ENCODE peak calls at places on chromosomes 16 and 17, in four cellular contexts. N, X, P and I are unnamed samples. For H4K20me1, the result is how much of the 10 kb centered on the place peaks cover.

GRCh38 chr17:63700528-63701441 is 860 bp upstream of the LIMD2 start:
- DNase-seq in X (no peak), N (no peak), P (peak), I (peak)

GRCh38 chr16:12435730-12436129 is 368.0 kb downstream of the CPPED1 start:
- DNase-seq in X (no peak), N (no peak), P (no peak), I (no peak)

GRCh38 chr17:145671-146541 is 8.5 kb downstream of the SCGB1C2 start:
- DNase-seq in P (no peak), X (no peak), N (no peak), I (no peak)

GRCh38 chr17:79811036-79811887 is 14.4 kb upstream of the CBX8 start:
- DNase-seq in X (no peak), N (no peak), P (no peak), I (peak)

GRCh38 chr17:42200702-42201101 is 6.4 kb upstream of the GHDC start:
- DNase-seq in P (peak), N (no peak), X (no peak), I (peak)

GRCh38 chr16:66495440-66495839 is 54.5 kb downstream of the TK2 start:
- DNase-seq in N (no peak), P (no peak), X (no peak), I (no peak)

GRCh38 chr17:9370464-9370863 is 205.2 kb downstream of the STX8 start:
- DNase-seq in X (no peak), N (no peak), P (peak), I (no peak)

GRCh38 chr17:76567634-76568432 is 17.8 kb downstream of the ST6GALNAC2 start:
- DNase-seq in P (no peak), X (no peak), N (no peak), I (peak)

GRCh38 chr17:49995055-49995738 is at the start of gene DLX3:
- DNase-seq in P (peak), N (no peak), X (no peak), I (peak)

GRCh38 chr17:80104321-80104955 is 3.1 kb downstream of the GAA start:
- DNase-seq in N (no peak), X (no peak), P (peak), I (no peak)

GRCh38 chr16:4316103-4316731 is 350 bp downstream of the GLIS2 start:
- DNase-seq in N (no peak), P (no peak), X (no peak), I (peak)

GRCh38 chr17:34177642-34178041 is 77.4 kb upstream of the CCL2 start:
- DNase-seq in X (no peak), N (no peak), P (peak), I (no peak)

GRCh38 chr17:62963296-62963695 is 2.7 kb upstream of the TANC2 start:
- DNase-seq in P (peak), N (no peak), X (no peak), I (no peak)

GRCh38 chr16:47260496-47260895 is 116.8 kb upstream of the NETO2 start:
- DNase-seq in X (no peak), N (no peak), P (no peak), I (no peak)

GRCh38 chr16:88634141-88634993 is 4.0 kb upstream of the IL17C start:
- DNase-seq in X (peak), N (peak), P (peak), I (peak)

GRCh38 chr17:14321476-14321949 is 20.6 kb downstream of the HS3ST3B1 start:
- DNase-seq in N (no peak), X (no peak), P (peak), I (no peak)

GRCh38 chr16:49858200-49859129 is 2.6 kb upstream of the ZNF423 start:
- DNase-seq in P (peak), N (no peak), X (no peak), I (peak)

GRCh38 chr17:78401246-78401645 is 22.8 kb downstream of the PGS1 start:
- DNase-seq in N (no peak), X (no peak), P (peak), I (no peak)

GRCh38 chr16:35011-35775 is 18.2 kb downstream of the POLR3K start:
- DNase-seq in X (no peak), N (no peak), P (no peak), I (no peak)

GRCh38 chr17:63609820-63610573 is 9.3 kb downstream of the TACO1 start:
- DNase-seq in N (no peak), X (no peak), P (no peak), I (no peak)

GRCh38 chr16:64864232-64864803 is 257.5 kb downstream of the CDH11 start:
- DNase-seq in X (no peak), N (no peak), P (peak), I (peak)

GRCh38 chr17:76716146-76716833 is 5.5 kb upstream of the MXRA7 start:
- DNase-seq in X (no peak), P (peak), N (no peak), I (peak)

GRCh38 chr16:66490774-66491715 is 58.9 kb downstream of the TK2 start:
- DNase-seq in P (no peak), X (no peak), N (no peak), I (no peak)

GRCh38 chr16:75066861-75067447 is 49.6 kb downstream of the LDHD start:
- DNase-seq in X (no peak), P (no peak), N (no peak), I (no peak)

GRCh38 chr16:49529646-49530045 is 156.0 kb downstream of the C16orf78 start:
- DNase-seq in N (no peak), P (no peak), X (peak), I (no peak)

GRCh38 chr16:79089735-79090284 is 510.7 kb downstream of the MAF start:
- DNase-seq in P (no peak), N (peak), X (peak), I (no peak)

GRCh38 chr17:71959129-71959528 is 161.7 kb upstream of the SOX9 start:
- DNase-seq in P (no peak), N (no peak), X (peak), I (no peak)

GRCh38 chr17:77842148-77842905 is 116.2 kb upstream of the TNRC6C start:
- DNase-seq in P (peak), N (no peak), X (no peak), I (no peak)

GRCh38 chr17:78988152-78988551 is 8.4 kb upstream of the LGALS3BP start:
- DNase-seq in N (no peak), X (no peak), P (no peak), I (no peak)

GRCh38 chr17:68627956-68628355 is 26.8 kb upstream of the FAM20A start:
- DNase-seq in P (no peak), X (no peak), N (no peak), I (no peak)

GRCh38 chr16:12426122-12426521 is 377.6 kb downstream of the CPPED1 start:
- DNase-seq in P (peak), N (no peak), X (no peak), I (peak)

GRCh38 chr17:40021471-40021961 is 6.3 kb downstream of the CSF3 start:
- DNase-seq in P (peak), X (no peak), N (no peak), I (no peak)

GRCh38 chr17:40020146-40020545 is 4.9 kb downstream of the CSF3 start:
- DNase-seq in P (no peak), X (no peak), N (no peak), I (no peak)

GRCh38 chr17:40018211-40019121 is 3.2 kb downstream of the CSF3 start:
- DNase-seq in N (no peak), X (no peak), P (peak), I (peak)

GRCh38 chr17:40017422-40018080 is 2.3 kb downstream of the CSF3 start:
- DNase-seq in X (no peak), P (no peak), N (no peak), I (no peak)

GRCh38 chr17:40019140-40019991 is 4.1 kb downstream of the CSF3 start:
- DNase-seq in N (no peak), X (no peak), P (peak), I (peak)
- H4K20me1 ChIP-seq in N (under half), X (under half), P (under half), I (under half)

DNA sequence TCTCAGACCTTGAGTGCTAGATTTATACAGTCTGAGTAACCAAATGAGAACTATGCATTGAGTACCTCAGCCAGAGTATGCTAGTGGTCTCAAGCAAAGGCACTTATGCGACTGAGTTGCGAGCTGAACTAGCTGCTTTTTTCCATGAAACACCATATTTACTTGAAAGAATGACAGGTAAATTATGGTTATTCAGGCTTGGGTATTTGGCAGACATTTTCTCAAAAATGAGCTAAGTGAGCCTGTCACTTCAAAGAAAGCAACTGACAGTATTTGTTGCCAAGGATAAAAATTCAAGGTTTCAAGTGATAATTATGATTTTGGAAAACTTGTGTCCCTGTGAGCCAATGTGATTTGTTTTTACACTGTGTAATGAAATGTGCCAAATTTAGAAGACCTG is 19.3 kb downstream of the CACNG3 start:
- DNase-seq in N (no peak), P (no peak), X (no peak), I (no peak)
- H4K20me1 ChIP-seq in N (under half), P (under half), X (under half), I (under half)

DNA sequence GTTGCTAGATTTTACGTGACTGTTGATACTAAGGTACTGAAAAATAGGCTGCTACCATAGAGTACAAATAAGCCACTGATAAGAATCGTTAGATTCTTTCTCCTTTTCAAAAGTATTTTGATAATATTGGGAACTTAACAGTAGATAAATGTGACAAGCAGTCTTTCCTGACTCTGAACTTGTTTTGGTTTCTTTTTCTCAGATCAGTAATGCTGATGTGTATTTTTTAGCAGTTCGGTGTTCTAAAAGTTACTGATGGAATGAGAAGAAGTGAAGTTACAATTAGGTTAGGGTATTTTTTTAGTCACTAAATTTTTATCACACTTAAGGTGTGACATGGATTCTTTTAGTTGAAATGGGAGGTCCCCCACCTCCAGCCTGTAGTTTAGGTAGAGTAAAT is 2.2 kb downstream of the RBBP6 start:
- DNase-seq in N (peak), X (no peak), P (no peak), I (no peak)
- H4K20me1 ChIP-seq in N (under half), X (under half), P (under half), I (half or more)

DNA sequence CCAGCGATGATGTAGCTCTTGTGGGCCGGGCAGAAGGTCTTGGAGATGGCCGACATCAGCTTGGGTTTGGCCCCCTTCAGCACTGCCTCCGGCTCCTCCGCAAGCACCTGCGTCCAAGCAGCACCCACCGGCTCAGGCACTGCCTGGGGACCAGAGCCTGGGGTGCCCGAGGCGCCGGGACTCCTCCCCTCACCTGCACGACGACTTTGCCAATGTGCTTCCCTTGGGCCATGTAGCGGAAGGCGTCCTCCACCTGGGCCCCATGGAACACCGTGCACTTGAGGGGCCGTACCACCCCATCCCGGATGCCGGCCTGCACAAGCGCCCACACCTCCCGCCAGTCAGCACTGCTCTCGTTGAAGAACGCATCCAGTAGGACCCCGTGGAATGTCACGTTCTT is 15.0 kb downstream of the FASN start:
- DNase-seq in P (no peak), X (no peak), N (no peak), I (no peak)
- H4K20me1 ChIP-seq in P (under half), X (under half), N (under half), I (under half)

GRCh38 chr16:21634216-21634615 is 18.2 kb downstream of the IGSF6 start:
- DNase-seq in X (no peak), P (no peak), N (no peak), I (no peak)

GRCh38 chr16:21639493-21639892 is 12.9 kb downstream of the IGSF6 start:
- DNase-seq in X (no peak), P (no peak), N (no peak), I (no peak)

GRCh38 chr16:21643787-21644186 is 8.6 kb downstream of the IGSF6 start:
- DNase-seq in X (no peak), N (no peak), P (no peak), I (no peak)

GRCh38 chr16:21637032-21637968 is 15.1 kb downstream of the IGSF6 start:
- DNase-seq in N (no peak), P (no peak), X (no peak), I (no peak)

DNA sequence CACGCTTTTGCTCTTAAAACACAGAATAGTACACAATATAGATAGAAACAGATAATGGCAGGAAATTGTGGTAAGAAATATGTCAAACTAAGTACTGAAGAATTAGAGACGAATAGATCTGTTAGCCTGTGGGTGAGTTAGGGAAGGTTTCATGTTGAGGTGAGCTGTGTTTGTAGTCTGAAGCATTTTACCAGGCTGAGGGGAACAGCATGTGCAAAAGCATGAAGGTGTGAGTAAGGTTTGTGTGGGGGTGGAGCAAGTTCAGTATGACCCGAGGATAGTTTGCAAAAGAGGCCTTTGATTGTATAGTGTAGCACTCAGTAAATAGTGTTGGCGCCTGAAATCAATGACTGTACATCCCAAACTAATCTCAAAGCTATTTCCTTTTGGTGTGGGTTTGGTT is 13.8 kb downstream of the IGSF6 start:
- DNase-seq in P (peak), N (no peak), X (no peak), I (no peak)
- H4K20me1 ChIP-seq in P (under half), N (under half), X (under half), I (under half)

DNA sequence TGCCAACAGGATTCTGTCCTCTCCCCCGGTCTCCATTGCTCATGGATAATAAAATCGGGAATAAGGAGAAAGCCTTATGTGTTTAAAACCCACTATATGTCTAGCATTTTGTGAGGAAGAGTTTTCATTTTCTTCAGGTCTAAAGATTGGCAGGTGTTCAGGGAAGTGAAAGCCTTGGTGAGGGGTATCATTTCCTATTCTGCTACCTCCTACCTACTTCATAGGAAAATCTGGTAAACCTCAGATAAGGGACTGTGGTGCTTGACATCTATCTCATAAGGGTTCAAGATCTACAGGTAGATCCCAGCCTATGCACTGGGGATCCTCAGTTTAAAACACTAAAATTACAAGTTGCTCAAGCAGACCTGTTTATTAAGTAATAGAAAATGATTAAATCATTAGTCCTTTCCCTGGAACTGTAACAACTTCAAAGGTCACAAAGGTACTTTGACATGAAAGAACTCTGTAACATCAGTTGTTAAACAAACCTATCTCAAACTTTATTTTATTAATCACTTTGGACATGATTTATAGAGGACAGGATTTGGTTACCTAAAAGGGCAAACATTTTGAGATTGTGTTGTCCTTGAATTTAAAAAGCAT is 6.5 kb downstream of the MOSMO start:
- DNase-seq in N (peak), X (no peak), P (no peak), I (no peak)
- H4K20me1 ChIP-seq in N (under half), X (under half), P (under half), I (under half)

GRCh38 chr17:17692353-17693252 is 11.3 kb downstream of the RAI1 start:
- DNase-seq in P (peak), X (no peak), N (no peak), I (no peak)

GRCh38 chr17:17693955-17694228 is 12.6 kb downstream of the RAI1 start:
- DNase-seq in N (no peak), X (no peak), P (no peak), I (no peak)

GRCh38 chr17:17691468-17692263 is 10.4 kb downstream of the RAI1 start:
- DNase-seq in X (peak), N (no peak), P (no peak), I (no peak)

GRCh38 chr17:17694229-17695081 is 13.2 kb downstream of the RAI1 start:
- DNase-seq in X (no peak), N (peak), P (peak), I (peak)

DNA sequence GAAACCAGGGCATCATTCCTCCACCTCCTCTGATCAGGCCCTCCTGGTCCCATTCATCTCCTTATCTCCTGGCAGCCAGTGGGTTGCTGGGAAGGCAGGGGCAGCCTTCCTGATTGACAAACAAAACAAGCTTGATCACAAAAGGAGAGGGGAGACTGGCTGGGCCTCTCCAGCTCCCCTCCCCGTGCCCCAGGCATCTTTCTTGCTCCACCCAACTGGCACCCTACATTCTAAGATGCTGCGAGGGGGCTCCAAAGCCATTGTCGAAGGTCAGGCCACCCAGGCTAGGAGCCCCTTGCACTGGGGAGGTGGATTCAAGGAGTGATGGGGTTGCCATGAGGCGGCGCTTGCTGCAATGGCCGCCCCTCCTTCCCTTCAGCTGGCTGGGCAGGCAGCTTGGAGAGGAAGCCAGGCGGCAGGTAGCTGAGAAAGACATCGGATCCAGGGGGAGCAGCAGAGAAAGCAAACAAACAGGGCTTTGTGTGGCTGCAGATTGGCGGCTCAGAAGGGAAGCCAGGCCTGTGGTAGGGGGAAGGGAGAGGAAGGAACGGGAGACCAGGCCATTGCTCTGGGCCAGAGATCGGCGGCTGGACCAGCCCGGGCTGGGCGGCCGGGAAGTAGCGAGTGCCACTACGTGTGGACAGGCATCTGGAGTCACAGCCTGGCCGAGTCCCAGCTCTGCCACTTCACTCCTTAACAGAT is 12.1 kb downstream of the RAI1 start:
- DNase-seq in N (no peak), X (no peak), P (peak), I (peak)
- H4K20me1 ChIP-seq in N (under half), X (under half), P (under half), I (under half)

GRCh38 chr17:48549909-48550308 is 5.0 kb upstream of the HOXB2 start:
- DNase-seq in X (no peak), N (no peak), P (peak), I (no peak)

GRCh38 chr17:48550313-48551205 is 5.7 kb upstream of the HOXB2 start:
- DNase-seq in P (peak), X (no peak), N (no peak), I (no peak)

GRCh38 chr17:48546924-48547838 is 2.3 kb upstream of the HOXB2 start:
- DNase-seq in P (peak), X (no peak), N (no peak), I (peak)

GRCh38 chr17:48547839-48548686 is 3.2 kb upstream of the HOXB2 start:
- DNase-seq in X (no peak), P (peak), N (no peak), I (no peak)

GRCh38 chr17:48548687-48549621 is 4.0 kb upstream of the HOXB2 start:
- DNase-seq in P (peak), X (no peak), N (no peak), I (no peak)
- H4K20me1 ChIP-seq in P (under half), X (under half), N (under half), I (under half)